ENCODE peak calls at places on chromosomes 1 and 21, in six cellular contexts. G is dermis blood vessel endothelial cell; P is nucleus accumbens; H is stimulated activated CD8-positive, alpha-beta memory T cell treated with anti-CD3 and anti-CD28 coated beads, Interleukin-4, amount 100 ng/mL, for 1 hour; W is HEK293T; V is activated effector memory CD4-positive, alpha-beta T cell treated with Interleukin-2 at 50 U/mL for 16 hours. L is an unnamed sample.

GRCh38 chr1:224203243-224204016 is 20.4 kb downstream of the DEGS1 start:
- DNase-seq in V (no peak), G (peak; percentile 34), W (no peak), P (no peak), H (no peak), L (no peak)

GRCh38 chr1:99646885-99647284 is 972 bp downstream of the PALMD start:
- DNase-seq in P (no peak), V (no peak), G (no peak), W (no peak), H (no peak), L (no peak)

GRCh38 chr1:21069549-21069948 is 107.1 kb downstream of the EIF4G3 start:
- DNase-seq in G (no peak), W (no peak), H (no peak), V (no peak), P (no peak), L (no peak)

GRCh38 chr1:161902146-161902545 is 121.5 kb downstream of the OLFML2B start:
- DNase-seq in W (no peak), G (no peak), P (no peak), H (no peak), V (no peak), L (no peak)

GRCh38 chr1:59367269-59368006 is 70.5 kb downstream of the FGGY start:
- DNase-seq in G (no peak), P (no peak), W (no peak), V (no peak), H (no peak), L (no peak)

GRCh38 chr1:41418868-41419583 is 57.8 kb downstream of the FOXO6 start:
- DNase-seq in G (peak; percentile 85), P (no peak), V (no peak), W (no peak), H (no peak), L (no peak)

GRCh38 chr1:8598060-8598724 is 219.2 kb downstream of the RERE start:
- DNase-seq in H (no peak), V (no peak), P (no peak), W (peak; percentile 55), G (peak; percentile 85), L (no peak)

GRCh38 chr1:111203681-111204210 is 3.3 kb upstream of the DENND2D start:
- DNase-seq in H (peak; percentile 81), W (no peak), P (no peak), G (no peak), V (peak; percentile 84), L (no peak)

GRCh38 chr1:29682918-29683314 is 446.6 kb downstream of the PTPRU start:
- DNase-seq in P (no peak), W (no peak), H (no peak), V (no peak), G (no peak), L (no peak)

GRCh38 chr1:30691480-30691879 is 31.9 kb downstream of the MATN1 start:
- DNase-seq in W (no peak), P (no peak), H (no peak), V (no peak), G (no peak), L (no peak)

GRCh38 chr1:28775121-28775942 is 36.6 kb upstream of the OPRD1 start:
- DNase-seq in H (peak; percentile 47), P (no peak), G (peak; percentile 68), V (peak; percentile 59), W (no peak), L (peak; percentile 14)

GRCh38 chr1:169493251-169493650 is 7.5 kb upstream of the SLC19A2 start:
- DNase-seq in P (no peak), W (no peak), V (no peak), H (no peak), G (no peak), L (no peak)

GRCh38 chr21:26776320-26777021 is 68.7 kb downstream of the ADAMTS1 start:
- DNase-seq in W (no peak), V (no peak), H (no peak), P (no peak), G (no peak), L (no peak)

GRCh38 chr1:36123357-36123756 is 1.7 kb downstream of the COL8A2 start:
- DNase-seq in G (no peak), W (no peak), V (no peak), H (no peak), P (no peak), L (no peak)

GRCh38 chr21:31034378-31034777 is 3.9 kb downstream of the KRTAP19-8 start:
- DNase-seq in G (no peak), W (no peak), V (no peak), P (no peak), H (no peak), L (no peak)

GRCh38 chr1:26998319-26999300 is 5.1 kb downstream of the TRNP1 start:
- DNase-seq in G (no peak), V (no peak), P (no peak), W (no peak), H (no peak), L (no peak)

GRCh38 chr1:68291763-68292384 is 59.6 kb upstream of the WLS start:
- DNase-seq in H (no peak), W (no peak), V (no peak), G (no peak), P (no peak), L (no peak)

GRCh38 chr1:20158358-20159070 is 19.4 kb downstream of the PLA2G2F start:
- DNase-seq in H (no peak), W (no peak), V (no peak), P (no peak), G (no peak), L (no peak)

GRCh38 chr1:67646145-67647035 is 38.6 kb upstream of the GADD45A start:
- DNase-seq in H (no peak), V (no peak), G (no peak), W (peak; percentile 52), P (no peak), L (no peak)

GRCh38 chr1:56401191-56401590 is 178.2 kb downstream of the PLPP3 start:
- DNase-seq in W (no peak), H (no peak), P (no peak), G (no peak), V (no peak), L (no peak)

GRCh38 chr1:161827786-161828185 is 61.7 kb downstream of the ATF6 start:
- DNase-seq in H (no peak), G (no peak), V (no peak), P (no peak), W (no peak), L (no peak)

GRCh38 chr1:41486892-41487728 is 2.6 kb upstream of the EDN2 start:
- DNase-seq in W (no peak), V (no peak), G (no peak), H (no peak), P (no peak), L (no peak)

GRCh38 chr1:76770979-76771378 is 96.3 kb upstream of the ST6GALNAC5 start:
- DNase-seq in G (no peak), P (no peak), W (no peak), H (no peak), V (no peak), L (no peak)

GRCh38 chr21:45154511-45155508 is 80.4 kb downstream of the ADARB1 start:
- DNase-seq in G (peak; percentile 29), V (peak; percentile 27), W (no peak), H (no peak), P (no peak), L (no peak)

GRCh38 chr1:119873166-119874025 is 22.9 kb downstream of the ADAM30 start:
- DNase-seq in W (no peak), H (no peak), P (no peak), G (no peak), V (no peak), L (no peak)

GRCh38 chr1:26787381-26787705 is 407 bp upstream of the PIGV start:
- DNase-seq in H (peak; percentile 42), P (no peak), W (no peak), G (no peak), V (peak; percentile 62), L (no peak)

GRCh38 chr1:167068761-167069160 is 21.4 kb downstream of the GPA33 start:
- DNase-seq in W (no peak), H (no peak), G (no peak), V (no peak), P (no peak), L (no peak)

GRCh38 chr1:9615316-9616063 is 26.8 kb downstream of the TMEM201 start:
- DNase-seq in V (peak; percentile 36), P (no peak), H (no peak), G (peak; percentile 78), W (peak; percentile 62), L (no peak)

GRCh38 chr1:116760487-116760886 is 6.3 kb downstream of the CD2 start:
- DNase-seq in H (no peak), P (no peak), V (no peak), G (no peak), W (no peak), L (no peak)

GRCh38 chr1:184425449-184426277 is 38.8 kb downstream of the C1orf21 start:
- DNase-seq in G (no peak), H (no peak), W (no peak), V (no peak), P (no peak), L (no peak)

GRCh38 chr1:34844252-34844634 is 15.3 kb downstream of the SMIM12 start:
- DNase-seq in W (no peak), V (no peak), H (no peak), G (peak; percentile 74), P (no peak), L (no peak)

GRCh38 chr1:58841455-58841854 is 57.6 kb upstream of the JUN start:
- DNase-seq in V (peak; percentile 5), P (no peak), W (peak; percentile 53), H (no peak), G (peak; percentile 40), L (no peak)

L was measured in progenitor cell of endocrine pancreas.